ENCODE peak calls at places on chromosomes 11 and 22, in six cellular contexts. A is GM12878, U is H1, Y is K562, L is SK-N-SH, E is HepG2. Q is an unnamed sample. For H4K20me1, the result is how much of the 10 kb centered on the place peaks cover.

GRCh38 chr11:67303132-67303988 is at the start of gene SSH3:
- DNase-seq in A (no peak), U (peak), Y (no peak), L (peak), E (peak), Q (peak)

GRCh38 chr11:92440701-92441338 is 216.2 kb downstream of the FAT3 start:
- DNase-seq in A (no peak), U (no peak), Y (no peak), L (no peak), E (no peak), Q (no peak)

GRCh38 chr11:31882951-31883392 is 71.8 kb upstream of the PAX6 start:
- DNase-seq in A (no peak), U (no peak), Y (no peak), L (no peak), E (no peak), Q (no peak)

GRCh38 chr11:12556788-12557384 is 117.3 kb upstream of the TEAD1 start:
- DNase-seq in A (no peak), U (peak), Y (no peak), L (no peak), E (peak), Q (peak)

GRCh38 chr11:68632802-68633201 is 51.5 kb upstream of the GAL start:
- DNase-seq in A (no peak), U (peak), Y (peak), L (peak), E (peak), Q (peak)

GRCh38 chr22:49595465-49596078 is 232.1 kb downstream of the BRD1 start:
- DNase-seq in A (no peak), U (no peak), Y (no peak), L (no peak), E (no peak), Q (no peak)

GRCh38 chr11:14789879-14790484 is 102.0 kb downstream of the CYP2R1 start:
- DNase-seq in A (no peak), U (no peak), Y (no peak), L (no peak), E (no peak), Q (no peak)

GRCh38 chr11:45736424-45736823 is 68.5 kb upstream of the SLC35C1 start:
- DNase-seq in A (no peak), U (no peak), Y (no peak), L (no peak), E (peak), Q (no peak)

GRCh38 chr11:34586655-34587281 is 34.1 kb upstream of the EHF start:
- DNase-seq in A (no peak), U (no peak), Y (no peak), L (no peak), E (no peak), Q (no peak)

GRCh38 chr11:66739983-66740382 is 11.0 kb upstream of the SPTBN2 start:
- DNase-seq in A (no peak), U (no peak), Y (no peak), L (no peak), E (no peak), Q (no peak)

GRCh38 chr11:78228467-78228866 is 39.7 kb downstream of the USP35 start:
- DNase-seq in A (peak), U (no peak), Y (peak), L (peak), E (peak), Q (peak)

GRCh38 chr11:94134651-94135512 is 6.2 kb downstream of the PANX1 start:
- DNase-seq in A (no peak), U (no peak), Y (peak), L (no peak), E (no peak), Q (no peak)

GRCh38 chr11:116170526-116171120 is 602.2 kb downstream of the BUD13 start:
- DNase-seq in A (no peak), U (peak), Y (no peak), L (peak), E (peak), Q (no peak)

GRCh38 chr11:126426820-126427749 is 71.6 kb downstream of the ST3GAL4 start:
- DNase-seq in A (no peak), U (no peak), Y (no peak), L (no peak), E (no peak), Q (no peak)

GRCh38 chr11:61733120-61733978 is 19.1 kb upstream of the MYRF start:
- DNase-seq in A (peak), U (peak), Y (peak), L (peak), E (peak), Q (peak)

GRCh38 chr11:132992838-132993680 is 539.2 kb downstream of the OPCML start:
- DNase-seq in A (no peak), U (no peak), Y (no peak), L (peak), E (no peak), Q (no peak)

GRCh38 chr11:75447415-75447814 is 14.4 kb upstream of the KLHL35 start:
- DNase-seq in A (no peak), U (no peak), Y (no peak), L (no peak), E (no peak), Q (no peak)

GRCh38 chr11:72079776-72080325 is 491 bp downstream of the NUMA1 start:
- DNase-seq in A (no peak), U (no peak), Y (peak), L (peak), E (no peak), Q (no peak)

GRCh38 chr22:47605441-47605840 is 843.0 kb downstream of the TBC1D22A start:
- DNase-seq in A (no peak), U (no peak), Y (no peak), L (peak), E (no peak), Q (no peak)

GRCh38 chr11:86014221-86014620 is 54.7 kb downstream of the PICALM start:
- DNase-seq in A (no peak), U (no peak), Y (no peak), L (no peak), E (no peak), Q (no peak)

GRCh38 chr11:88352139-88352538 is 14.6 kb upstream of the CTSC start:
- DNase-seq in A (no peak), U (no peak), Y (no peak), L (no peak), E (no peak), Q (no peak)

GRCh38 chr11:58625826-58626460 is 3.5 kb downstream of the CNTF start:
- DNase-seq in A (no peak), U (no peak), Y (no peak), L (no peak), E (no peak), Q (no peak)

GRCh38 chr11:20407344-20407743 is 19.8 kb downstream of the PRMT3 start:
- DNase-seq in A (no peak), U (no peak), Y (no peak), L (no peak), E (no peak), Q (no peak)

GRCh38 chr11:12552677-12553076 is 121.5 kb upstream of the TEAD1 start:
- DNase-seq in A (no peak), U (no peak), Y (no peak), L (no peak), E (no peak), Q (no peak)

GRCh38 chr22:28798810-28799124 is 1.6 kb downstream of the XBP1 start:
- DNase-seq in A (no peak), U (no peak), Y (no peak), L (no peak), E (no peak), Q (no peak)

GRCh38 chr11:78037056-78037455 is 14.0 kb upstream of the KCTD14 start:
- DNase-seq in A (no peak), U (no peak), Y (no peak), L (no peak), E (peak), Q (no peak)

DNA sequence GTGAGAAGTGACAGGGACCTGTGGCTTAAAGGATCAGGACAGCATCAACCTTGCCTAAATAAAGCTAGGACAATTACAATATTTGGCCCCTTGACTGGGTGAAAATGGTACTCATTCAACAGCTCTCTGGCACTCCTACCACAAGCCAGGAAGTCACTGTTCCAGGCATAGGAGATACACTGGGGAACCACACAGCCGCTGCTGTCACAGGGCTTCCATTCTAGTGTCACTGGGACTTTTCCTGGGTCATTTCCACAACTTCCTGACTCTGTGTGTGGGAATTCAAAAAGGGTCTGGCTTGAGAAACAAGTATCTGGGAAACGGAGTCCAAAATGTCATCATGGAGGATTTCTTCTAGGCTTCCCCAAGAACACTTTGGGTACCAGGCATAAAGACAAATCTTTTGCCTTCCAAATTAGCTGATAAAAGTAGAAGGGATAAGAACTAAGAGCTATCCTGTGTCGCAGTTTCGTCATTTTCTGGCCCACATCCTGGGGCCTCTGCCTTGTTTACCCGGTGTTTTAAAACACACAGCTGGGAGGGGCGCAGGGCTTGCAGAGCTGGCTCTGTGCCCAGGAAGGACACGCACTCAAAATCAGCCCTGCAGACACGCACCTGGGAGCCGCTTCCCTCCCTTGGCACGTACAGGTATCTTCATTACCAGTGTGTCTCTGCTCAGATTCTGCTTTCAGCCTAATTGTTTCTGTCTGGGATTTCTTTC is 38.0 kb downstream of the TMEM45B start:
- DNase-seq in A (no peak), U (no peak), Y (no peak), L (peak), E (peak), Q (no peak)
- TF ChIP-seq SIN3A in A (no peak), U (no peak), Y (no peak), L (no peak), E (peak), Q (no peak)

DNA sequence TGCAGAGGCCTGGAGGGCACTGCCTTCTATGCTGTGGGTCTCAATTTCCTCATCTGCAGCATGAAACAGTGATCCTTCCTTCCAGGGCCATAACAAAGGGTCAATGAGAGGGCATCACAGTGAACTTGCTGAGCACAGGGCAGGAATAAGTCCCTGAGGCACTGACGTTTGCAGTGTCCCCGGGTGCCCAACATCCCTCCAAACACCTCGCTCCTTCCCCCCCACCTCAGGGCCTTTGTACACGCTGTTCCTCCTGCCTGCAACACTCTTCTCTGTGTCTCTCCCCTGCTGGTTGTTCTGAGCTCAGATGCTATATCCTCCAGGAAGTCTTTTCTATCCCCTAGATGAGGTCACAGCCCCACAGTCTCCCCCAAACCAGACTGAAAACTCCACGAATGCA is 59.7 kb upstream of the TCF20 start:
- DNase-seq in A (no peak), U (no peak), Y (no peak), L (no peak), E (no peak), Q (no peak)
- H4K20me1 ChIP-seq in A (under half), U (under half), Y (under half), L (under half), E (under half), Q (under half)

GRCh38 chr11:70548976-70549375 is 150.6 kb downstream of the CTTN start:
- DNase-seq in A (no peak), U (no peak), Y (peak), L (no peak), E (no peak), Q (no peak)

GRCh38 chr11:70546179-70546940 is 148.0 kb downstream of the CTTN start:
- DNase-seq in A (no peak), U (no peak), Y (no peak), L (no peak), E (no peak), Q (no peak)

GRCh38 chr11:70545626-70545945 is 147.3 kb downstream of the CTTN start:
- DNase-seq in A (no peak), U (no peak), Y (no peak), L (no peak), E (no peak), Q (no peak)

GRCh38 chr11:70547821-70548670 is 149.7 kb downstream of the CTTN start:
- DNase-seq in A (no peak), U (no peak), Y (no peak), L (peak), E (no peak), Q (no peak)

GRCh38 chr11:70547386-70547785 is 149.1 kb downstream of the CTTN start:
- DNase-seq in A (no peak), U (no peak), Y (no peak), L (no peak), E (no peak), Q (no peak)
- TF ChIP-seq CTCF in A (no peak), U (no peak), Y (no peak), L (no peak), E (no peak), Q (no peak)

DNA sequence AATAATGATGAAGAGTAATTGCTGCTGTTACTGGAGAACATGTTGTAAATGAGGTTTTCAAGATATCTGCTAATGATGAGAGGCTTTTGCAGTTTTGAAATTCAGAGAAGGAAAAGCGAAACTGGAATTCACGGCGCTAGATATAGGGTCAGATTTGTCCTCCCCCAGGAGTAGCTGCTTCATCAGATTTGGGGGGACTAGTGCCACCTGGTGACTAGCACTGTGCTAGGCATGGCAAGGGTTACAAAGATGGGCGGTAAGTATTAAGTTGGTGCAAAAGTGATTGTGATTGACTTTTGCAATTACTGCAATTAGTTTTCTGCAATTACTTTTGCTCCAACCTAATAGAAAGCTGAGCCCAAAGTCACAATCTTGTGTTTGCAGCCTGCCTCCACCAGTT is 879.9 kb upstream of the TENM4 start:
- DNase-seq in A (no peak), U (no peak), Y (no peak), L (peak), E (no peak), Q (no peak)
- TF ChIP-seq SIN3A in A (no peak), U (no peak), Y (no peak), L (no peak), E (no peak), Q (no peak)

GRCh38 chr11:1864831-1865665 is 12.2 kb downstream of the LSP1 start:
- DNase-seq in A (no peak), U (no peak), Y (no peak), L (peak), E (no peak), Q (no peak)
- H4K20me1 ChIP-seq in A (under half), U (under half), Y (under half), L (under half), E (under half), Q (under half)

Q was measured in HCT116.